ENCODE peak calls at places on chromosomes 3 and 15, in nine cellular contexts. One of them, this sample, is unnamed.

GRCh38 chr15:70264014-70264492 is 166.3 kb upstream of the TLE3 start:
- DNase-seq in lower lobe of right lung: no peak
- DNase-seq in mammary epithelial cell: no peak
- DNase-seq in breast epithelium: no peak
- DNase-seq in GM12865: no peak
- DNase-seq in pancreas: no peak
- DNase-seq in fibroblast of the aortic adventitia: peak
- DNase-seq in heart right ventricle: no peak
- DNase-seq in spleen: peak
- DNase-seq in this sample: no peak

GRCh38 chr15:81480645-81481053 is 106.6 kb upstream of the TMC3 start:
- DNase-seq in pancreas: no peak
- DNase-seq in lower lobe of right lung: no peak
- DNase-seq in breast epithelium: no peak
- DNase-seq in heart right ventricle: no peak
- DNase-seq in mammary epithelial cell: peak
- DNase-seq in fibroblast of the aortic adventitia: peak
- DNase-seq in spleen: no peak
- DNase-seq in GM12865: peak
- DNase-seq in this sample: no peak

GRCh38 chr3:149532463-149533180 is 58.1 kb downstream of the TM4SF4 start:
- DNase-seq in pancreas: no peak
- DNase-seq in GM12865: peak
- DNase-seq in breast epithelium: no peak
- DNase-seq in spleen: no peak
- DNase-seq in fibroblast of the aortic adventitia: no peak
- DNase-seq in mammary epithelial cell: no peak
- DNase-seq in heart right ventricle: no peak
- DNase-seq in lower lobe of right lung: no peak
- DNase-seq in this sample: no peak

GRCh38 chr3:123667784-123668183 is 82.9 kb upstream of the HACD2 start:
- DNase-seq in breast epithelium: no peak
- DNase-seq in heart right ventricle: no peak
- DNase-seq in mammary epithelial cell: no peak
- DNase-seq in GM12865: no peak
- DNase-seq in lower lobe of right lung: no peak
- DNase-seq in pancreas: no peak
- DNase-seq in spleen: no peak
- DNase-seq in fibroblast of the aortic adventitia: peak
- DNase-seq in this sample: no peak

GRCh38 chr3:57179580-57180410 is 14.6 kb upstream of the IL17RD start:
- DNase-seq in lower lobe of right lung: no peak
- DNase-seq in fibroblast of the aortic adventitia: peak
- DNase-seq in breast epithelium: no peak
- DNase-seq in spleen: no peak
- DNase-seq in heart right ventricle: no peak
- DNase-seq in pancreas: no peak
- DNase-seq in GM12865: peak
- DNase-seq in mammary epithelial cell: no peak
- DNase-seq in this sample: no peak

GRCh38 chr3:194782767-194783404 is 97.2 kb downstream of the FAM43A start:
- DNase-seq in breast epithelium: no peak
- DNase-seq in pancreas: no peak
- DNase-seq in lower lobe of right lung: peak
- DNase-seq in GM12865: no peak
- DNase-seq in spleen: no peak
- DNase-seq in heart right ventricle: no peak
- DNase-seq in mammary epithelial cell: peak
- DNase-seq in fibroblast of the aortic adventitia: peak
- DNase-seq in this sample: no peak

GRCh38 chr3:127775398-127776109 is 46.8 kb downstream of the MGLL start:
- DNase-seq in fibroblast of the aortic adventitia: peak
- DNase-seq in mammary epithelial cell: peak
- DNase-seq in heart right ventricle: peak
- DNase-seq in GM12865: peak
- DNase-seq in breast epithelium: no peak
- DNase-seq in spleen: peak
- DNase-seq in pancreas: peak
- DNase-seq in lower lobe of right lung: no peak
- DNase-seq in this sample: no peak

GRCh38 chr3:188271226-188271894 is 117.4 kb downstream of the LPP start:
- DNase-seq in fibroblast of the aortic adventitia: no peak
- DNase-seq in spleen: no peak
- DNase-seq in pancreas: no peak
- DNase-seq in mammary epithelial cell: no peak
- DNase-seq in heart right ventricle: no peak
- DNase-seq in GM12865: no peak
- DNase-seq in breast epithelium: no peak
- DNase-seq in lower lobe of right lung: no peak
- DNase-seq in this sample: no peak

GRCh38 chr15:69474846-69475455 is 22.3 kb downstream of the RPLP1 start:
- DNase-seq in heart right ventricle: no peak
- DNase-seq in mammary epithelial cell: no peak
- DNase-seq in lower lobe of right lung: no peak
- DNase-seq in pancreas: no peak
- DNase-seq in spleen: no peak
- DNase-seq in GM12865: no peak
- DNase-seq in fibroblast of the aortic adventitia: no peak
- DNase-seq in breast epithelium: peak
- DNase-seq in this sample: no peak

GRCh38 chr15:35596261-35596660 is 50.3 kb upstream of the DPH6 start:
- DNase-seq in spleen: no peak
- DNase-seq in fibroblast of the aortic adventitia: peak
- DNase-seq in pancreas: no peak
- DNase-seq in GM12865: no peak
- DNase-seq in lower lobe of right lung: no peak
- DNase-seq in breast epithelium: no peak
- DNase-seq in heart right ventricle: no peak
- DNase-seq in mammary epithelial cell: no peak
- DNase-seq in this sample: no peak

GRCh38 chr15:46652256-46652655 is 1017.4 kb downstream of the SQOR start:
- DNase-seq in mammary epithelial cell: no peak
- DNase-seq in heart right ventricle: no peak
- DNase-seq in spleen: no peak
- DNase-seq in pancreas: no peak
- DNase-seq in GM12865: no peak
- DNase-seq in lower lobe of right lung: no peak
- DNase-seq in breast epithelium: no peak
- DNase-seq in fibroblast of the aortic adventitia: no peak
- DNase-seq in this sample: no peak

GRCh38 chr3:137762674-137763593 is 1.2 kb upstream of the SOX14 start:
- DNase-seq in heart right ventricle: no peak
- DNase-seq in mammary epithelial cell: no peak
- DNase-seq in lower lobe of right lung: no peak
- DNase-seq in breast epithelium: no peak
- DNase-seq in spleen: no peak
- DNase-seq in GM12865: no peak
- DNase-seq in pancreas: no peak
- DNase-seq in fibroblast of the aortic adventitia: no peak
- DNase-seq in this sample: no peak

GRCh38 chr3:137764001-137764433 is at the start of gene SOX14:
- DNase-seq in heart right ventricle: no peak
- DNase-seq in fibroblast of the aortic adventitia: no peak
- DNase-seq in spleen: no peak
- DNase-seq in mammary epithelial cell: no peak
- DNase-seq in GM12865: no peak
- DNase-seq in breast epithelium: no peak
- DNase-seq in pancreas: peak
- DNase-seq in lower lobe of right lung: peak
- DNase-seq in this sample: no peak

GRCh38 chr3:137764563-137765309 is 621 bp downstream of the SOX14 start:
- DNase-seq in spleen: no peak
- DNase-seq in pancreas: peak
- DNase-seq in lower lobe of right lung: no peak
- DNase-seq in GM12865: no peak
- DNase-seq in mammary epithelial cell: no peak
- DNase-seq in fibroblast of the aortic adventitia: no peak
- DNase-seq in heart right ventricle: no peak
- DNase-seq in breast epithelium: no peak
- DNase-seq in this sample: no peak

GRCh38 chr3:137761563-137762503 is 2.3 kb upstream of the SOX14 start:
- DNase-seq in GM12865: no peak
- DNase-seq in fibroblast of the aortic adventitia: no peak
- DNase-seq in pancreas: no peak
- DNase-seq in spleen: no peak
- DNase-seq in lower lobe of right lung: no peak
- DNase-seq in heart right ventricle: no peak
- DNase-seq in breast epithelium: no peak
- DNase-seq in mammary epithelial cell: no peak
- DNase-seq in this sample: no peak

GRCh38 chr3:137763594-137763938 is 549 bp upstream of the SOX14 start:
- DNase-seq in fibroblast of the aortic adventitia: no peak
- DNase-seq in mammary epithelial cell: no peak
- DNase-seq in pancreas: no peak
- DNase-seq in breast epithelium: no peak
- DNase-seq in heart right ventricle: no peak
- DNase-seq in GM12865: no peak
- DNase-seq in spleen: no peak
- DNase-seq in lower lobe of right lung: no peak
- DNase-seq in this sample: no peak
- H3K4me3 ChIP-seq in fibroblast of the aortic adventitia: no peak
- H3K4me3 ChIP-seq in mammary epithelial cell: no peak
- H3K4me3 ChIP-seq in pancreas: peak
- H3K4me3 ChIP-seq in breast epithelium: peak
- H3K4me3 ChIP-seq in heart right ventricle: peak
- H3K4me3 ChIP-seq in GM12865: no peak
- H3K4me3 ChIP-seq in spleen: peak
- H3K4me3 ChIP-seq in lower lobe of right lung: peak
- H3K4me3 ChIP-seq in this sample: peak

DNA sequence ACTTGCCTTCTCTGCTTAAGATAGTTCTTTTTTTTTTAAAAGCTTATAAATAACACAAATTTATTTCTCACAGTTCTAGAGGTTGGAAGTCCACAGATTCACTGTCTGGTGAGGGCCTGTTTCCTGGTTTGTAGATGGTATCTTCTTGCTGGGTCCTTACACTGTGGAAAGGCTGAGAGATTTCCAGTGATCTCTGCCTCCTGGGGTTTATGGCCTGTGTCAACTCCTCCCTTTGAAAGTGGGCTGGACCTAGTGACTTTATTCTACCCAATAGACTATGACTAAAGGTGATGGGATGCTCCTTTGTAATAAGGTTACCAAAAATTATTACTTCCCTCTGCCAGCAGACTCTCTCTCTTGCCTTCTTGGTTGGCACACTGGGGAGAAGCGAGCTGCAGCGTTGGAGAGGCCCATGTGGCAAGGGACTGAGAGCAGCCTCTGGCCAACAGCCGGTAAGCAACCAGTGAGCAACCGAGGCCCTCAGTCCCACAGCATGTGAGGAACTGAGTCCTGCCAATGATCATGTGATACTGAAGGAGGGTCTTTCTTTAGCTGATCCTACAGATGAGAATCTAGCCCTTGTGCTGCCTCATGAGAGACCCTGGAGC is 14.0 kb upstream of the COPG1 start:
- DNase-seq in lower lobe of right lung: no peak
- DNase-seq in heart right ventricle: no peak
- DNase-seq in mammary epithelial cell: no peak
- DNase-seq in breast epithelium: no peak
- DNase-seq in GM12865: no peak
- DNase-seq in fibroblast of the aortic adventitia: no peak
- DNase-seq in pancreas: no peak
- DNase-seq in spleen: no peak
- DNase-seq in this sample: no peak
- TF ChIP-seq CTCF in lower lobe of right lung: no peak
- TF ChIP-seq CTCF in heart right ventricle: no peak
- TF ChIP-seq CTCF in mammary epithelial cell: no peak
- TF ChIP-seq CTCF in breast epithelium: no peak
- TF ChIP-seq CTCF in GM12865: no peak
- TF ChIP-seq CTCF in fibroblast of the aortic adventitia: no peak
- TF ChIP-seq CTCF in pancreas: no peak
- TF ChIP-seq CTCF in spleen: no peak
- TF ChIP-seq CTCF in this sample: no peak

GRCh38 chr15:100931143-100931890 is 12.2 kb downstream of the LRRK1 start:
- DNase-seq in pancreas: no peak
- DNase-seq in spleen: no peak
- DNase-seq in GM12865: peak
- DNase-seq in lower lobe of right lung: no peak
- DNase-seq in mammary epithelial cell: no peak
- DNase-seq in breast epithelium: no peak
- DNase-seq in fibroblast of the aortic adventitia: no peak
- DNase-seq in heart right ventricle: no peak
- DNase-seq in this sample: no peak
- H3K4me3 ChIP-seq in pancreas: no peak
- H3K4me3 ChIP-seq in spleen: no peak
- H3K4me3 ChIP-seq in GM12865: peak
- H3K4me3 ChIP-seq in lower lobe of right lung: no peak
- H3K4me3 ChIP-seq in mammary epithelial cell: no peak
- H3K4me3 ChIP-seq in breast epithelium: no peak
- H3K4me3 ChIP-seq in fibroblast of the aortic adventitia: no peak
- H3K4me3 ChIP-seq in heart right ventricle: no peak
- H3K4me3 ChIP-seq in this sample: no peak

DNA sequence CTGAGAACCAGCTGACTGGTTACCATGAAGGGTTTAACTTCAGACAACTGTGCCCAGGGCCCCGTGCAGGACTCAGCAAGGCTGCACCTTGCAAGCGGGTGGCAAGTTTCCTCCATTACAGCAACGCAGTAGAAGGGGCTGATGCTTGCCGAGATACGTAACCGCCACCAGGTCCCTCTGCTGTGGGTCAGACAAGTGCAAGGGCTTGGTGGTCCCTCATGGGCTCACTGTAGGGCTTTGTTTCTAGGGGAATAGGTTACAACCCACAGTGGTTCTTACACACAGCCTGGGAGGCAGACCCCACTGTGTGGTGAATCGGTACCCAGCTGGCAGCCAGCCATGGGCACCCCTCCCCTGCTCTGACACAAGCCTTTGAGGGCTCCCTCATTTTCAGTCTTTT is 15.5 kb upstream of the SNRPA1 start:
- DNase-seq in lower lobe of right lung: no peak
- DNase-seq in breast epithelium: no peak
- DNase-seq in pancreas: no peak
- DNase-seq in GM12865: no peak
- DNase-seq in mammary epithelial cell: no peak
- DNase-seq in heart right ventricle: no peak
- DNase-seq in spleen: peak
- DNase-seq in fibroblast of the aortic adventitia: no peak
- DNase-seq in this sample: no peak
- TF ChIP-seq CTCF in lower lobe of right lung: no peak
- TF ChIP-seq CTCF in breast epithelium: no peak
- TF ChIP-seq CTCF in pancreas: no peak
- TF ChIP-seq CTCF in GM12865: no peak
- TF ChIP-seq CTCF in mammary epithelial cell: no peak
- TF ChIP-seq CTCF in heart right ventricle: no peak
- TF ChIP-seq CTCF in spleen: no peak
- TF ChIP-seq CTCF in fibroblast of the aortic adventitia: no peak
- TF ChIP-seq CTCF in this sample: no peak

DNA sequence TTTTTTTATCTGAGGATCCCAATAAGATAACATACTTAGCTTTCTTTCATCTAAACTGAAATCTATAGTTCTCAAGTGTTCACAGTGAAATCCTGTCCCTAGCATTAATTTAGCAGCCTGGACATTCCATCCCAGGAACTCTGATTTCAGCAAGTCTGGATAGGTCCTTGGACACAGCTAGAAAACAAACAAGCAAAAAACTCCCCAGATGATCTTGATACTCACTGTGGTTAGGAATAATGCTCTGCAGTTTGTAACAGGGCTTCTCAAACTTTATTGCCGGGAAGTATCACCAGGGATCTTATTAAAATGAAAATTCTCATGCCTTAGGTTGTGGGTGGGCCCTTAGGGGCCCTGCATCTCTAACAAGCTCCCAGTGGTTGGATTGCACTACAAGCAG is 24.3 kb downstream of the THBS1 start:
- DNase-seq in lower lobe of right lung: no peak
- DNase-seq in heart right ventricle: no peak
- DNase-seq in fibroblast of the aortic adventitia: no peak
- DNase-seq in GM12865: no peak
- DNase-seq in mammary epithelial cell: peak
- DNase-seq in breast epithelium: no peak
- DNase-seq in pancreas: no peak
- DNase-seq in spleen: no peak
- DNase-seq in this sample: no peak
- H3K4me3 ChIP-seq in lower lobe of right lung: no peak
- H3K4me3 ChIP-seq in heart right ventricle: no peak
- H3K4me3 ChIP-seq in fibroblast of the aortic adventitia: no peak
- H3K4me3 ChIP-seq in GM12865: no peak
- H3K4me3 ChIP-seq in mammary epithelial cell: no peak
- H3K4me3 ChIP-seq in breast epithelium: no peak
- H3K4me3 ChIP-seq in pancreas: no peak
- H3K4me3 ChIP-seq in spleen: no peak
- H3K4me3 ChIP-seq in this sample: no peak